ENCODE peak calls at places on chromosomes 3 and 15, in nine cellular contexts. S is GM12878, R is fibroblast of mammary gland, Z is left ventricle myocardium inferior, I is K562, A is IMR-90, D is kidney epithelial cell, O is GM23248, Y is tibial artery. P is an unnamed sample.

GRCh38 chr3:112327371-112327951 is 5.5 kb upstream of the CD200 start:
- DNase-seq in S (peak; percentile 79), R (peak; percentile 64), Z (no peak), I (no peak), A (peak; percentile 68), D (no peak), O (peak; percentile 75), Y (no peak), P (peak; percentile 89)

GRCh38 chr3:170058127-170058526 is 20.3 kb downstream of the GPR160 start:
- DNase-seq in S (no peak), R (no peak), Z (no peak), I (no peak), A (no peak), D (no peak), O (no peak), Y (no peak), P (no peak)

GRCh38 chr3:40170395-40170794 is 139.1 kb upstream of the EIF1B start:
- DNase-seq in S (peak; percentile 66), R (no peak), Z (no peak), I (no peak), A (no peak), D (no peak), O (no peak), Y (no peak), P (no peak)

GRCh38 chr3:149487598-149488197 is 13.2 kb downstream of the TM4SF4 start:
- DNase-seq in S (no peak), R (no peak), Z (no peak), I (peak; percentile 43), A (no peak), D (no peak), O (no peak), Y (no peak), P (no peak)

GRCh38 chr15:75161788-75162414 is 39.8 kb upstream of the C15orf39 start:
- DNase-seq in S (no peak), R (peak; percentile 24), Z (peak; percentile 43), I (no peak), A (no peak), D (no peak), O (peak; percentile 64), Y (no peak), P (peak; percentile 31)

GRCh38 chr3:11964553-11964952 is 39.6 kb upstream of the SYN2 start:
- DNase-seq in S (no peak), R (no peak), Z (no peak), I (no peak), A (no peak), D (no peak), O (no peak), Y (no peak), P (no peak)

GRCh38 chr3:59115355-59116136 is 65.7 kb upstream of the CFAP20DC start:
- DNase-seq in S (no peak), R (peak; percentile 14), Z (no peak), I (no peak), A (peak; percentile 24), D (no peak), O (peak; percentile 69), Y (no peak), P (no peak)

GRCh38 chr15:57354436-57355123 is 21.7 kb upstream of the CGNL1 start:
- DNase-seq in S (no peak), R (no peak), Z (no peak), I (no peak), A (no peak), D (no peak), O (no peak), Y (no peak), P (no peak)

GRCh38 chr3:72348357-72348756 is 499.9 kb downstream of the SHQ1 start:
- DNase-seq in S (no peak), R (no peak), Z (no peak), I (no peak), A (no peak), D (no peak), O (no peak), Y (no peak), P (no peak)

GRCh38 chr3:150739200-150739863 is 23.6 kb downstream of the SIAH2 start:
- DNase-seq in S (no peak), R (no peak), Z (no peak), I (no peak), A (no peak), D (no peak), O (no peak), Y (no peak), P (no peak)

GRCh38 chr3:56890448-56891083 is 88.8 kb upstream of the ARHGEF3 start:
- DNase-seq in S (no peak), R (peak; percentile 79), Z (no peak), I (no peak), A (no peak), D (no peak), O (peak; percentile 34), Y (no peak), P (no peak)

GRCh38 chr3:144241381-144241780 is 269.8 kb downstream of the DIPK2A start:
- DNase-seq in S (no peak), R (no peak), Z (no peak), I (no peak), A (no peak), D (no peak), O (no peak), Y (no peak), P (no peak)

GRCh38 chr3:154176036-154176435 is 54.8 kb downstream of the ARHGEF26 start:
- DNase-seq in S (no peak), R (no peak), Z (no peak), I (no peak), A (no peak), D (no peak), O (no peak), Y (no peak), P (no peak)

GRCh38 chr15:68584704-68585573 is 6.1 kb downstream of the CORO2B start:
- DNase-seq in S (no peak), R (no peak), Z (no peak), I (no peak), A (no peak), D (no peak), O (no peak), Y (no peak), P (no peak)

GRCh38 chr15:70127288-70127746 is 29.6 kb upstream of the TLE3 start:
- DNase-seq in S (no peak), R (peak; percentile 25), Z (peak; percentile 55), I (no peak), A (no peak), D (no peak), O (no peak), Y (no peak), P (no peak)

GRCh38 chr15:84824260-84824690 is 7.1 kb downstream of the ALPK3 start:
- DNase-seq in S (no peak), R (peak; percentile 48), Z (peak; percentile 63), I (no peak), A (no peak), D (no peak), O (peak; percentile 50), Y (peak; percentile 77), P (no peak)

GRCh38 chr3:8503871-8504610 is 2.4 kb downstream of the LMCD1 start:
- DNase-seq in S (no peak), R (peak; percentile 36), Z (no peak), I (no peak), A (no peak), D (no peak), O (no peak), Y (no peak), P (peak; percentile 52)

DNA sequence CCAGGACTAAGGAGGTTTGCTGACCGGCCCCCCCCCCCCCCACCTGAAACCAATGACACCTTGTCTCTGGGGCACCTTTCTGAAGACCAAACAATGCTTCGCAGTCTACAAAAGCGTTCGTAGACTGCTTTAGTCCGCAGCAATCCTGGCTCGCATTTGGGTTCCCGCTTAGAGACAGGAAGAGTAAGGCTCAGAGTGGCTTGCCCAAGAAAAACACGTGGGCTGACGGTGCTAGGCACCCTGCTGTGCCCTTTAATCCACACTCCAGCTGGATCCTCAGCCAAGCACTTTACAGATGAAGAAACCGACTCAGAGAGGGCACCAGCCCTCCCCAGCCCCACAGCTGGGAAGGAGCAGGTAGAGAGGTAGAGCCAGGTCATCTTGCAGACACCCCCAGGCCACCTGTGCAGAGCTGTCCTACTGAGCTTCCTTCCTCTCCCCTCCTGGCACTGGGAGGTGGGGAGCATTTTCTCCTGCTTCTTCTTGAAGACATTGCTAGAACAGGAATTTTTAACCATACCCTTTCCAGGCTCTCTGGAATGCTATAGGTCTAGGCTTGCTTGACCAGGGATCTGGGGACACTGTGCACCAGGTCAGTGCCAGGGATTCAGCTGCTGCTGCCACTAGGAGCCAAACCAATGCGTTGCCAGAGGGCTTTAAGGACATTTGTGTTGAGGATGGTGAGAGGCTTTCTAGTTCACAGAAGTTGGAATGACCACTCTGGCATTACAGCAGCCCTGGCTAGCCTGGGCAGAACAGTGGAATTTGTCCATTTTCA is 1.0 kb upstream of the KLF15 start:
- DNase-seq in S (no peak), R (peak; percentile 14), Z (no peak), I (no peak), A (no peak), D (no peak), O (peak; percentile 38), Y (peak; percentile 76), P (peak; percentile 85)
- H3K4me3 ChIP-seq in S (no peak overlapping the region), R (no peak overlapping the region), Z (peak overlapping the region; percentile 87), I (no peak overlapping the region), A (no peak overlapping the region), D (no peak overlapping the region), O (peak overlapping the region; percentile 75), Y (peak overlapping the region; percentile 100), P (peak overlapping the region; percentile 62)

DNA sequence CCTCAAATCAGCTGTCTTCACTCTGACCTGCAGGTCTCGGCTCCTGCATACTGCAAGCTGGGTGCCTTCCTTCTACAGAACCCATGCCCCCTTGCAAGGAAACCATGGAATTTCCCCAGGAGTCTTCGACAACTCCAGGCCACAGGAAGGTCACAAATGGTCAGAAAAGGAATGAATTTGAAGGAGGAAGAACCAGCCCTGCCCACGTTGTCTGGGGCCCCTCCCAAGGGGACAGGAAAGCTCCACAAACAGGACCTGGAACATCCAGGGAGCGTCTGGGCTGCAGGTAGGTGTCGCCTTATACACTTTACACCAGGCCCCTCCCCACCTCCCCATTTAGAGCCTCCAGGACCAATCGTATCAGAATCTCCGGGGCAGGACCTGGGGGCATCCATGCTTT is 70.2 kb upstream of the GATM start:
- DNase-seq in S (no peak), R (no peak), Z (no peak), I (no peak), A (peak; percentile 28), D (no peak), O (peak; percentile 8), Y (no peak), P (peak; percentile 38)
- H3K4me3 ChIP-seq in S (no peak overlapping the region), R (no peak overlapping the region), Z (no peak overlapping the region), I (no peak overlapping the region), A (no peak overlapping the region), D (no peak overlapping the region), O (no peak overlapping the region), Y (no peak overlapping the region), P (no peak overlapping the region)

GRCh38 chr3:124586126-124587052 is 143.9 kb upstream of the UMPS start:
- DNase-seq in S (no peak), R (no peak), Z (no peak), I (peak; percentile 47), A (no peak), D (no peak), O (no peak), Y (no peak), P (no peak)
- H3K4me3 ChIP-seq in S (no peak overlapping the region), R (no peak overlapping the region), Z (peak overlapping the region; percentile 76), I (peak overlapping the region; percentile 39), A (no peak overlapping the region), D (no peak overlapping the region), O (no peak overlapping the region), Y (no peak overlapping the region), P (no peak overlapping the region)

DNA sequence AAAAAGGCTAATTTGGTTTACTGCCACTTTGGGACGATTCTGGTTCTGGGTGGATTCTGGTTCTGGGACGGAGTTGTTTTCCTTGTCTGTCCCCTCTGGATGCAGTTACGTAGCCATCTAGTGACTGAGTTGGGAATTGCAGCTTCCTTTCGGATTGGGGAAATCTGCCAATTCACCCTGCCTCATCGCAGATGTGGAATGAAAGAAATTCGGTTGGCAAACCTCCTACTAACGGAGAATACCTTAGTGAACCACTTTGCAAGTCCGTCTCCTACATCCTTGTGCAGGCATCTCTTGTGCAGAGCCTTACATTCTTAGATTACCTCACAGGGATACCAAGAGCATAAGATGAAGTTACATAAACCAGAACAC is 31.5 kb upstream of the AP4E1 start:
- DNase-seq in S (no peak), R (peak; percentile 89), Z (peak; percentile 22), I (peak; percentile 74), A (peak; percentile 93), D (no peak), O (peak; percentile 87), Y (peak; percentile 74), P (peak; percentile 97)
- H3K4me3 ChIP-seq in S (peak overlapping the region; percentile 33), R (peak overlapping the region; percentile 59), Z (peak overlapping the region; percentile 61), I (no peak overlapping the region), A (peak overlapping the region; percentile 14), D (peak overlapping the region; percentile 12), O (peak overlapping the region; percentile 65), Y (peak overlapping the region; percentile 27), P (peak overlapping the region; percentile 56)

P was measured in choroid plexus epithelial cell.